ENCODE peak calls at places on chromosome 13, in five cellular contexts. K is choroid plexus epithelial cell, Y is ELR, U is T-helper 1 cell, R is amniotic epithelial cell. T is an unnamed sample.

GRCh38 chr13:52130641-52131040 is 1.8 kb upstream of the NEK5 start:
- DNase-seq in K (no peak), Y (peak; percentile 28), U (no peak), R (no peak), T (no peak)

GRCh38 chr13:71808708-71809107 is 58.3 kb downstream of the DACH1 start:
- DNase-seq in K (no peak), Y (no peak), U (no peak), R (no peak), T (no peak)

GRCh38 chr13:31053098-31053497 is 108.6 kb downstream of the HSPH1 start:
- DNase-seq in K (peak; percentile 26), Y (peak; percentile 44), U (no peak), R (peak; percentile 16), T (no peak)

GRCh38 chr13:76711515-76712182 is 174.6 kb downstream of the KCTD12 start:
- DNase-seq in K (peak; percentile 96), Y (peak; percentile 86), U (no peak), R (peak; percentile 97), T (no peak)

GRCh38 chr13:111659236-111659635 is 338.8 kb downstream of the TEX29 start:
- DNase-seq in K (no peak), Y (no peak), U (no peak), R (no peak), T (no peak)

GRCh38 chr13:111281751-111282311 is 38.6 kb upstream of the TEX29 start:
- DNase-seq in K (peak; percentile 81), Y (no peak), U (no peak), R (peak; percentile 29), T (no peak)

GRCh38 chr13:76009491-76009890 is 373.4 kb downstream of the LMO7 start:
- DNase-seq in K (no peak), Y (peak; percentile 37), U (no peak), R (peak; percentile 72), T (no peak)

GRCh38 chr13:109256866-109257760 is 529.3 kb downstream of the IRS2 start:
- DNase-seq in K (peak; percentile 99), Y (peak; percentile 97), U (no peak), R (peak; percentile 100), T (no peak)